ENCODE peak calls at places on chromosomes 7 and 10, in eight cellular contexts. D is GM23338, J is A549, K is hepatocyte, F is neural progenitor cell, N is astrocyte, W is IMR-90, O is mammary epithelial cell. H is an unnamed sample.

GRCh38 chr7:37724732-37725131 is 41.2 kb downstream of the GPR141 start:
- DNase-seq in J (no peak), K (no peak), D (no peak), W (no peak), N (no peak), O (no peak), F (no peak), H (no peak)

GRCh38 chr7:24894670-24895221 is 85.2 kb downstream of the OSBPL3 start:
- DNase-seq in K (no peak), D (peak; percentile 69), N (no peak), O (no peak), W (no peak), F (peak; percentile 43), J (no peak), H (no peak)

GRCh38 chr7:30139836-30140384 is 5.1 kb downstream of the MTURN start:
- DNase-seq in F (no peak), W (no peak), O (no peak), N (no peak), D (no peak), J (no peak), K (no peak), H (no peak)

GRCh38 chr7:24725554-24726260 is 31.6 kb downstream of the GSDME start:
- DNase-seq in J (no peak), F (no peak), W (no peak), O (no peak), N (no peak), D (no peak), K (no peak), H (no peak)

GRCh38 chr7:16637279-16637795 is 8.2 kb downstream of the ANKMY2 start:
- DNase-seq in O (no peak), J (no peak), W (no peak), D (no peak), F (no peak), K (no peak), N (no peak), H (no peak)

GRCh38 chr7:139127648-139128047 is 18.1 kb upstream of the ZC3HAV1 start:
- DNase-seq in N (no peak), W (peak; percentile 48), J (peak; percentile 23), K (no peak), O (no peak), F (no peak), D (no peak), H (no peak)

GRCh38 chr7:84997626-84998025 is 189.2 kb downstream of the SEMA3D start:
- DNase-seq in D (no peak), F (no peak), J (no peak), K (no peak), O (no peak), N (no peak), W (no peak), H (no peak)

GRCh38 chr10:132065491-132066105 is at the start of gene JAKMIP3:
- DNase-seq in O (peak; percentile 87), D (peak; percentile 68), W (peak; percentile 96), F (peak; percentile 53), K (peak; percentile 90), J (peak; percentile 82), N (peak; percentile 88), H (no peak)

GRCh38 chr10:32182476-32182875 is 126.3 kb upstream of the KIF5B start:
- DNase-seq in J (no peak), D (no peak), F (no peak), O (no peak), N (no peak), W (no peak), K (no peak), H (no peak)

GRCh38 chr10:97195654-97196212 is 10.0 kb upstream of the SLIT1 start:
- DNase-seq in D (no peak), N (no peak), W (no peak), J (no peak), F (no peak), O (no peak), K (no peak), H (peak; percentile 13)

GRCh38 chr7:18831381-18831901 is 286.0 kb downstream of the TWIST1 start:
- DNase-seq in J (no peak), N (no peak), D (no peak), K (no peak), F (no peak), W (peak; percentile 41), O (no peak), H (no peak)

DNA sequence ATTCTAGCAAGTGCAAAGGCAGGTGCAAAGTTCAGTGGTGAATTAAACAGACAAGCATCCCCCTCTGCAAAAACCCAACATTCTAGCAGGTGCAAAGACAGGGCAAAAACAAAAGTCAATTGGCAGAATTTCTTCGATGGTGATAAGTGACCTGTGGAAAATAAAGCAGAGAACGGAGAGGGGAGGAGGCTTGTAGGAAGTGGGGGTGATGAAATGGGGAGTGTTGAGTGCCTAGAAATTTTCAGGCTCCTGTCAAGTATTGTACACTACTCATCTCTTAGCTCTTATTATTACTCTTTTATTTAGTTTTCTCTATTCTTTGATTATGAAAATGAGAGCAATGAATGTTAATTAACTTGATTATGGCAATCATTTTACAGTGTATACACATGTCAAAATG is 2.4 kb upstream of the CD36 start:
- DNase-seq in O (no peak), N (no peak), J (no peak), F (no peak), W (no peak), K (no peak), D (no peak), H (no peak)
- H3K4me3 ChIP-seq in O (no peak overlapping the region), N (no peak overlapping the region), J (no peak overlapping the region), F (no peak overlapping the region), W (no peak overlapping the region), K (no peak overlapping the region), D (no peak overlapping the region), H (no peak overlapping the region)

DNA sequence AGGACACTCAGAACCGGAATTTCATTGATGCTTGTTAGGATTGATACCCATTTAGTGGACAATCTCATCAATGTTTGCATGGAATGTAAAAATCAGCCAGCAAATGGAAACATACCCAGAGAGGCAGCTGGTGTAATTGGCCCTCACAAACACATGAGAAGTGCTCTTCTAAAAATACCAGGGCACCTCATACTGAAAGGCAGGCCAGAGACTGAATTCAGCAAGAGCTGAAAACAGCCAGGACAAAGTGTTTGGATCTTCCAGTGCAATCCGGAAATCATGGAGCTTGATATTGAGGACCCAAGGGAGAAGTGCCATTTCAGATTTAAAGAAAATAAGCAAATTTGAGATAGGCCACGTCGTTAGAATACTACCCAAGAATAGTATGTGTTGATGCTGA is 498.6 kb downstream of the GALNT17 start:
- DNase-seq in D (no peak), O (no peak), W (no peak), F (no peak), N (no peak), K (no peak), J (no peak), H (no peak)
- H3K27ac ChIP-seq in D (no peak overlapping the region), O (no peak overlapping the region), W (no peak overlapping the region), F (no peak overlapping the region), N (no peak overlapping the region), K (no peak overlapping the region), J (no peak overlapping the region), H (no peak overlapping the region)

DNA sequence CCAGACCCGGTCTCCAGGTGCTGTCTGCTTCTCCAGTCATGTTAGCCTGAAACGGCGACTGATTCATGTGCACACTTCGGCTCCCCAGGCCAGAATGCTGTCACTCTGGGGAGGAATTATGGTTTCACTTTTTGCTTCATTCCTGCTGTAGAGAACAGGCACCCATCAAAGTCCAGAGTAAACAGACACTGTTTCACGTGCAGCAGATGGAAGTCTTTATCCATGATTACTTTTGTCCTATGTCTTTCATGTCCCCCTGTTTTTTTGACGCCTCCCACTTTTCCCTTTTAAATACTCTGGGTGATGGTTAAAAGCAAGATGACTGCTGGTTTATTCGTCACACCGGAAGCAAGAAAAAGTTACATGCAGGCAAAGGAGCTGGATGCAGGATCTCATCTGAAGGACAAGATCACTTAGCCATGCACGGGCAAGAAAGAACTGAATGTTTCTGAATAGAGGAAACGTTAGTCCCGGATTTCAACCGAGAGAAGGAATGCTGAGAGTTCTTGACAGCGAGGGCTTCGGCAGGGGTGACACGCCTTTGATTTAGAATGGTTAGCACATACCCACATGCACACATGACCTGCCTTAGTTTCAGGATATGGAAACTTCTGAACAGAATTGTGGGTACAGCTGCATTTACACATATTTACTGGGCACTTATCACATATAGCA is 250.0 kb upstream of the KLF6 start:
- DNase-seq in K (peak; percentile 27), O (no peak), D (no peak), F (no peak), N (no peak), W (peak; percentile 41), J (no peak), H (peak; percentile 29)
- H3K4me2 ChIP-seq in K (peak overlapping the region; percentile 54), O (no peak overlapping the region), D (no peak overlapping the region), F (no peak overlapping the region), N (peak overlapping the region; percentile 74), W (peak overlapping the region; percentile 81), J (no peak overlapping the region), H (peak overlapping the region; percentile 3)

GRCh38 chr10:110857265-110858158 is 14.2 kb upstream of the PDCD4 start:
- DNase-seq in N (peak; percentile 61), O (no peak), K (peak; percentile 87), J (no peak), F (no peak), W (peak; percentile 84), D (no peak), H (peak; percentile 27)
- H3K4me3 ChIP-seq in N (no peak overlapping the region), O (no peak overlapping the region), K (no peak overlapping the region), J (no peak overlapping the region), F (no peak overlapping the region), W (no peak overlapping the region), D (no peak overlapping the region), H (no peak overlapping the region)

DNA sequence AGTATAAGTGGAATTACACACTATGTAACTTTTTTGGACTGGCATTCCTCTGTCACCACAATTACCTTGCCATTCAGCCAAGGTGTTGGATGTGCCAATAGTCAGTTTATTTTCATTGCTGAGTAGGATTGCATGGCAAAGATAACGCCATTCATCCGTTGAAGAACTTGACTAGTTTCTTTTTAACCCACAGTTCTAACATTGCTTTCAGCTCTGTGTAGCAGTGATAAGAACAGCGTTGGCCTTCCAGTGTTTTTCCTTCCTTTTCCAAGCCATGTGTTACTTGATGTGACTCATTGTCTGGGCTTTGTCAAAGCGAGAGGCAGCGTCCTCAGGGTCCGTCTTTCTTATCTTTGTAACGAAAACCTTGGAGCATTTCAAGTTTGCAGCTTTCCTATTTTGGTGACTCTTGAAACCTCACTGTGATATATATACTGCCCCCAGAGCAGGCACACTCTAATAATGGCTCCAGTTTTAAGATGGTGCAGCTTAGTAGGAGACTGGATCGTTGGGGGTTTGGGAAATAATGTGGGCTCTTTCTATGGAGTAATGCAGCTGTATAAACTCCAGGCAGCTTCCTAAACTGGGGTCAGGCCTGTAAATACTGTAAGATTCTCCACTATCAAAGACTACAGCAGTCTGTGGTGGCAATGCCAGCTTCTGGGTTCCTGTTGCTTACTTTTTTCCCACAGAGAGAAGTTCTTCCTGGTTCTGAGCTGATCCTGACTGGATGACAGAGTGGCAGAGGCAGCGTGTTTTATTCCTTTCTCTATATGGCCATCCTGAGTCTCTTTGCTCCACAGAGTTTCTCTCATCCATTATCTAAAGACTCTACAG is 41.7 kb downstream of the AKR1E2 start:
- DNase-seq in K (peak; percentile 37), D (no peak), O (no peak), N (peak; percentile 76), W (peak; percentile 8), F (no peak), J (no peak), H (no peak)
- H3K27ac ChIP-seq in K (peak overlapping the region; percentile 46), D (no peak overlapping the region), O (no peak overlapping the region), N (peak overlapping the region; percentile 9), W (no peak overlapping the region), F (no peak overlapping the region), J (no peak overlapping the region), H (no peak overlapping the region)